ENCODE peak calls at places on chromosomes 12 and 14, in seven cellular contexts. X is adrenal gland, C is PC-3, I is A549, R is heart left ventricle, K is heart right ventricle, P is iPS DF 6.9. G is an unnamed sample.

GRCh38 chr12:68479832-68480291 is 130.8 kb upstream of the RAP1B start:
- DNase-seq in X (no peak), C (peak; percentile 64), I (no peak), R (no peak), K (no peak), P (no peak), G (peak; percentile 40)

GRCh38 chr12:96501139-96501741 is 11.9 kb downstream of the CFAP54 start:
- DNase-seq in X (peak; percentile 64), C (peak; percentile 85), I (peak; percentile 77), R (peak; percentile 27), K (peak; percentile 36), P (no peak), G (peak; percentile 60)

GRCh38 chr14:104238424-104239184 is 100.2 kb downstream of the KIF26A start:
- DNase-seq in X (peak; percentile 37), C (no peak), I (no peak), R (no peak), K (no peak), P (no peak), G (no peak)

GRCh38 chr12:17992002-17992656 is 97.9 kb downstream of the RERGL start:
- DNase-seq in X (no peak), C (peak; percentile 53), I (peak; percentile 3), R (no peak), K (no peak), P (no peak), G (no peak)

GRCh38 chr14:77026930-77027537 is 1.5 kb downstream of the IRF2BPL start:
- DNase-seq in X (peak; percentile 65), C (peak; percentile 33), I (no peak), R (peak; percentile 32), K (peak; percentile 50), P (no peak), G (peak; percentile 54)

GRCh38 chr12:114783176-114783575 is 99.2 kb upstream of the TBX3 start:
- DNase-seq in X (no peak), C (no peak), I (no peak), R (no peak), K (no peak), P (no peak), G (peak; percentile 22)

GRCh38 chr14:103115845-103116572 is 7.3 kb upstream of the TNFAIP2 start:
- DNase-seq in X (no peak), C (peak; percentile 75), I (no peak), R (no peak), K (no peak), P (no peak), G (no peak)

GRCh38 chr12:12376636-12377448 is 20.0 kb downstream of the BORCS5 start:
- DNase-seq in X (no peak), C (peak; percentile 81), I (peak; percentile 75), R (no peak), K (no peak), P (no peak), G (peak; percentile 51)

GRCh38 chr12:75979181-75979580 is 52.4 kb downstream of the PHLDA1 start:
- DNase-seq in X (no peak), C (peak; percentile 93), I (no peak), R (no peak), K (no peak), P (no peak), G (no peak)

GRCh38 chr12:74537126-74537706 is 419 bp upstream of the ATXN7L3B start:
- DNase-seq in X (no peak), C (peak; percentile 75), I (peak; percentile 56), R (no peak), K (no peak), P (no peak), G (no peak)

GRCh38 chr14:104739546-104740516 is 13.1 kb upstream of the SIVA1 start:
- DNase-seq in X (no peak), C (no peak), I (no peak), R (no peak), K (no peak), P (no peak), G (no peak)

GRCh38 chr14:99121027-99121875 is 150.7 kb downstream of the BCL11B start:
- DNase-seq in X (peak; percentile 15), C (no peak), I (no peak), R (no peak), K (no peak), P (no peak), G (peak; percentile 22)

GRCh38 chr14:86575141-86575540 is 1045.2 kb downstream of the FLRT2 start:
- DNase-seq in X (no peak), C (no peak), I (no peak), R (no peak), K (no peak), P (no peak), G (no peak)

GRCh38 chr12:124617615-124618014 is 50.2 kb upstream of the NCOR2 start:
- DNase-seq in X (peak; percentile 98), C (no peak), I (no peak), R (peak; percentile 44), K (peak; percentile 69), P (no peak), G (no peak)

GRCh38 chr12:112877006-112877405 is 29.8 kb upstream of the OAS1 start:
- DNase-seq in X (no peak), C (no peak), I (no peak), R (no peak), K (no peak), P (no peak), G (no peak)

GRCh38 chr14:99633141-99633540 is 11.8 kb upstream of the HHIPL1 start:
- DNase-seq in X (no peak), C (no peak), I (no peak), R (no peak), K (no peak), P (no peak), G (no peak)

GRCh38 chr14:104373055-104373854 is 206.3 kb upstream of the C14orf180 start:
- DNase-seq in X (no peak), C (no peak), I (no peak), R (no peak), K (peak; percentile 2), P (no peak), G (no peak)

GRCh38 chr14:59511916-59512530 is 27.7 kb downstream of the JKAMP start:
- DNase-seq in X (no peak), C (peak; percentile 50), I (peak; percentile 24), R (no peak), K (no peak), P (peak; percentile 29), G (no peak)

DNA sequence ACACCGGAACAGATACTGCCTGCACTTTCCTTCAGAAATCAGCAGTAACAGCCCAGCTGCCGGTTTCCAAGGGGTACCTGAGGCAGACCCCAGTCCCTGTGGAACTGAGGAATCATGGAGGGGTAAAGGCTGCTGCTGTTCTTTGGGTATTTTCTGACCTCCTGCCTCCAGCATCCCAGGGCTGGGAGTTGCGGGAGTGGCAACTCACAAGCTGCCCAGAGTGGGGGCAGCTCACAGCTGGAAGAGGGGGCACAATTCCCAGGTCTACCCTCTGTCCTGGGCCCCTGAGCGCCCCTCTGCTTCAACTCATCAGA is 9.6 kb downstream of the ZNF605 start:
- DNase-seq in X (no peak), C (no peak), I (no peak), R (no peak), K (no peak), P (no peak), G (peak; percentile 88)
- H3K9me3 ChIP-seq in X (peaks cover 48% of the 10 kb centered on the region), C (peaks cover 16% of the 10 kb centered on the region), I (peaks cover 96% of the 10 kb centered on the region), R (no peaks in the 10 kb centered on the region), K (peaks cover 27% of the 10 kb centered on the region), P (peaks cover 5% of the 10 kb centered on the region), G (peaks cover 84% of the 10 kb centered on the region)

DNA sequence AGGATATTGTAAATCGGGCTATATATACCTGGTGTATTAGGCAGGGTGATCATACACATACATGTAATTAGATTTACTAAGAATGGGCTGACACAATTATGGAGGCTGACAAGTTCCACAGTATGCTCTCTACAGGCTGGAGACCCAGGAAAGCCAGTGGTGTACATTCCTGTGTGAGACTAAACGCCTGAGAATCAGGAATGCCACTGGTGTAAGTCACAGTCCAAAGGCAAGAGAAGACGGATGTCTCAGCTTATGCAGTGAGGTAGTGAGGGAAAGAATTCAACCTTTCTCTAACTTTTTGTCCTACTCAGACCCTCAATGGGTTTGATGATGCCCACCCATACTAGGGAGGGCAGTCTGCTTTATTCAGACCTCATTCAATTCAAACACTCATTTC is 57.1 kb downstream of the METTL25 start:
- DNase-seq in X (no peak), C (no peak), I (no peak), R (no peak), K (no peak), P (no peak), G (no peak)
- H3K4me3 ChIP-seq in X (no peak overlapping the region), C (no peak overlapping the region), I (no peak overlapping the region), R (no peak overlapping the region), K (no peak overlapping the region), P (no peak overlapping the region), G (no peak overlapping the region)

GRCh38 chr14:95255013-95255412 is 64.7 kb downstream of the CLMN start:
- DNase-seq in X (no peak), C (no peak), I (no peak), R (no peak), K (no peak), P (no peak), G (no peak)

GRCh38 chr14:95256011-95256775 is 63.5 kb downstream of the CLMN start:
- DNase-seq in X (peak; percentile 23), C (no peak), I (no peak), R (no peak), K (no peak), P (no peak), G (no peak)

GRCh38 chr14:95256776-95257060 is 63.0 kb downstream of the CLMN start:
- DNase-seq in X (no peak), C (no peak), I (no peak), R (no peak), K (no peak), P (no peak), G (no peak)

GRCh38 chr14:95254356-95254755 is 65.4 kb downstream of the CLMN start:
- DNase-seq in X (peak; percentile 24), C (no peak), I (no peak), R (no peak), K (no peak), P (no peak), G (no peak)

GRCh38 chr14:95255487-95255886 is 64.2 kb downstream of the CLMN start:
- DNase-seq in X (peak; percentile 47), C (no peak), I (peak; percentile 81), R (peak; percentile 48), K (peak; percentile 39), P (peak; percentile 74), G (no peak)
- H3K4me1 ChIP-seq in X (no peaks in the 10 kb centered on the region), C (peaks cover 8% of the 10 kb centered on the region), I (peaks cover 23% of the 10 kb centered on the region), R (peaks cover 10% of the 10 kb centered on the region), K (peaks cover 13% of the 10 kb centered on the region), P (peaks cover 15% of the 10 kb centered on the region), G (peaks cover 11% of the 10 kb centered on the region)

GRCh38 chr12:128165387-128165786 is 101.6 kb upstream of the TMEM132C start:
- DNase-seq in X (no peak), C (no peak), I (no peak), R (no peak), K (no peak), P (no peak), G (no peak)

GRCh38 chr12:128164533-128164932 is 102.4 kb upstream of the TMEM132C start:
- DNase-seq in X (no peak), C (no peak), I (no peak), R (no peak), K (no peak), P (no peak), G (no peak)

GRCh38 chr12:128163096-128163495 is 103.9 kb upstream of the TMEM132C start:
- DNase-seq in X (no peak), C (no peak), I (no peak), R (no peak), K (no peak), P (no peak), G (no peak)

DNA sequence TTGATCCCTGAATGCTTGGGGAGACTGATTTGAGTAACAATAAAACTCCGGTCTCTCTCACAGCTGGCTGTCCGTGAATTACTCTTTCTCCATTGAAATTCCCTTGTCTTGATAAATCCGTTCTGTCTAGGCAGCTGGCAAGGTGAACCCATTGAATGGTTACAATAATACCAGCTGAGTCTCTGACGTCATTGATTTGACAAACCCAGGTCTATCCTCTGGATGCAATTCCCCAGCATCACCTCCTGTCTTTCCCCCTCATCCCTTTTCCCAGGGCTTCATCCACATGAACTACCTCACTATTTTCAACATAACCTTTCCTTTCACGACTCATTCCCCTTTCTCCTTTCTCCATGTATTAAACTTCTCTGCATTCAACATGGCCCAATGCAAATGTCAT is 98.7 kb upstream of the TMEM132C start:
- DNase-seq in X (no peak), C (no peak), I (no peak), R (no peak), K (no peak), P (no peak), G (no peak)
- H3K9me3 ChIP-seq in X (no peaks in the 10 kb centered on the region), C (peaks cover 6% of the 10 kb centered on the region), I (no peaks in the 10 kb centered on the region), R (no peaks in the 10 kb centered on the region), K (no peaks in the 10 kb centered on the region), P (peaks cover 28% of the 10 kb centered on the region), G (peaks cover 9% of the 10 kb centered on the region)

G was measured in SJSA1.